ENCODE peak calls at places on chromosomes 5 and 9, in ten cellular contexts. R is fibroblast of pulmonary artery, Y is heart left ventricle, B is AG09309, W is Panc1, M is GM12865, Q is left ventricle myocardium inferior, G is GM06990, J is thyroid gland, E is HepG2. C is an unnamed sample.

GRCh38 chr5:42168091-42168670 is 243.1 kb downstream of the FBXO4 start:
- DNase-seq in R (no peak), Y (no peak), B (no peak), W (no peak), M (no peak), Q (no peak), G (no peak), J (no peak), E (no peak), C (no peak)

GRCh38 chr5:1736889-1737711 is 62.5 kb downstream of the MRPL36 start:
- DNase-seq in R (no peak), Y (no peak), B (no peak), W (no peak), M (no peak), Q (no peak), G (no peak), J (no peak), E (no peak), C (no peak)

GRCh38 chr5:175235251-175235963 is 208.6 kb downstream of the DRD1 start:
- DNase-seq in R (no peak), Y (no peak), B (peak), W (no peak), M (no peak), Q (no peak), G (no peak), J (no peak), E (no peak), C (no peak)

GRCh38 chr5:151208481-151208914 is 15.4 kb downstream of the CCDC69 start:
- DNase-seq in R (no peak), Y (no peak), B (no peak), W (no peak), M (no peak), Q (no peak), G (no peak), J (no peak), E (no peak), C (no peak)

GRCh38 chr5:154193636-154194035 is 3.1 kb downstream of the GALNT10 start:
- DNase-seq in R (no peak), Y (no peak), B (no peak), W (no peak), M (no peak), Q (no peak), G (no peak), J (no peak), E (no peak), C (no peak)

GRCh38 chr9:84856181-84856632 is 186.7 kb downstream of the NTRK2 start:
- DNase-seq in R (peak), Y (no peak), B (no peak), W (no peak), M (no peak), Q (peak), G (no peak), J (no peak), E (no peak), C (peak)

GRCh38 chr9:4490705-4491620 is 695 bp downstream of the SLC1A1 start:
- DNase-seq in R (no peak), Y (no peak), B (no peak), W (no peak), M (peak), Q (no peak), G (peak), J (peak), E (no peak), C (no peak)

GRCh38 chr5:136814621-136815378 is 449.5 kb upstream of the TRPC7 start:
- DNase-seq in R (peak), Y (no peak), B (peak), W (no peak), M (no peak), Q (no peak), G (no peak), J (no peak), E (no peak), C (no peak)

GRCh38 chr9:72145733-72146132 is 3.5 kb upstream of the GDA start:
- DNase-seq in R (no peak), Y (no peak), B (no peak), W (no peak), M (no peak), Q (no peak), G (no peak), J (no peak), E (no peak), C (no peak)

GRCh38 chr5:144958002-144958401 is 787.3 kb downstream of the KCTD16 start:
- DNase-seq in R (no peak), Y (no peak), B (no peak), W (no peak), M (no peak), Q (no peak), G (no peak), J (no peak), E (no peak), C (no peak)

GRCh38 chr9:85522459-85523092 is 219.2 kb downstream of the AGTPBP1 start:
- DNase-seq in R (peak), Y (peak), B (no peak), W (no peak), M (peak), Q (peak), G (peak), J (peak), E (no peak), C (no peak)

GRCh38 chr5:17907094-17907493 is 272.8 kb downstream of the TAF11L14 start:
- DNase-seq in R (no peak), Y (no peak), B (no peak), W (no peak), M (peak), Q (no peak), G (no peak), J (no peak), E (no peak), C (no peak)

DNA sequence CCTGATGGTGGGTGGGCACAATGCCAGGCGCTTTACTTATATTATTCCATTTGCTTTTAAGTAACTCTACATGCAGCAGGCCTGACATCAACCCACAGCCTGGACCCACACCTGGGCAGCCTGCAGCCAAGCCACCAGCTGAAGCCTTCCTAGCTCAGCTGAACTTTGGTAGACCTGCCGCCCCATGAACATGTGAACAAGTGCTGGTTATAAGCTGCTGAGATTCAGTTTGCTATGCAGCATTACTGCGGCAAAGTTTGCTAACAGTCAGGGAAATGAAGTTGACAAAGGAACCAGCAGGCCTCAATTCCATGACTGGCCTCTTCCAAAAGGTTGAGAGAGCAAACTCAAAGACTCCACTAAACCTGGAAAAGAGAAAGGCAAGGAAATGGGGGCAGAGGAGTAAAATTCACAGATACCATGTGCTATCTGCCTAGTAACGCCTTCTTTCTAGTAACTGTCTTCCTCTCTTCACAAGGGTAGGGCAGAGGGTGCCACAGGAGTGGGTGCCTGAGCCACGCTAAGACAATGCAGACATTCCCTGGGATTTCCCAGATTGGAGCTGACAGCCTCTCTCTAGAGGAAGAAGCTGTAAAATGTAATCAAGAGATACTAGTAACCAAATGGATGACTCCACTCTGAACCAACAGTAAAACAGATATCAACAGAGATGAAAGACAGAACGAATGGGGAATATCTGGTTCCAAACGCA is 2.9 kb downstream of the BOD1 start:
- DNase-seq in R (no peak), Y (no peak), B (no peak), W (no peak), M (no peak), Q (no peak), G (no peak), J (no peak), E (no peak), C (no peak)
- H3K4me3 ChIP-seq in R (no peak), Y (no peak), B (no peak), W (no peak), M (no peak), Q (peak), G (no peak), J (no peak), E (peak), C (no peak)

DNA sequence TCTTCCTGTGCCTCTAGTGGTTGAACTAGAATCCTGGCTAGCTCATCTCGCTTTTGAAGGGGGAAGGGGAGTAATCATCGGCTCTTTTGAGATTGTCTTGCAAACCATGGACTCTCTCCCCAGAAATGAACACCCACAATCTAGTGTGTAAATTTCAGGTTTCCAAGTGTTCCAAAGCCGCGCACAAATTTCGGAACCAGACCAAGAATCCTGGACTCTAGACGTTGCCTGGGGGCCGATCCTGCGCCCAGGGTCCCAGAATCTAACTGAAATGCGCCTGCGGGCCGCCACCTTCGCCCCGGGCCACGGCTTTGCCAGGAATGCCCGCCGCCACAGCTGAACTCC is 4.8 kb upstream of the FOXE1 start:
- DNase-seq in R (no peak), Y (no peak), B (no peak), W (no peak), M (no peak), Q (no peak), G (no peak), J (no peak), E (no peak), C (no peak)
- TF ChIP-seq CTCF in R (peak), Y (no peak), B (no peak), W (no peak), M (no peak), Q (no peak), G (no peak), J (peak), E (no peak), C (peak)

GRCh38 chr5:33401482-33402390 is 39.0 kb upstream of the TARS1 start:
- DNase-seq in R (peak), Y (no peak), B (peak), W (no peak), M (no peak), Q (no peak), G (no peak), J (no peak), E (no peak), C (peak)
- H3K4me3 ChIP-seq in R (no peak), Y (no peak), B (no peak), W (no peak), M (no peak), Q (no peak), G (no peak), J (no peak), E (no peak), C (no peak)

DNA sequence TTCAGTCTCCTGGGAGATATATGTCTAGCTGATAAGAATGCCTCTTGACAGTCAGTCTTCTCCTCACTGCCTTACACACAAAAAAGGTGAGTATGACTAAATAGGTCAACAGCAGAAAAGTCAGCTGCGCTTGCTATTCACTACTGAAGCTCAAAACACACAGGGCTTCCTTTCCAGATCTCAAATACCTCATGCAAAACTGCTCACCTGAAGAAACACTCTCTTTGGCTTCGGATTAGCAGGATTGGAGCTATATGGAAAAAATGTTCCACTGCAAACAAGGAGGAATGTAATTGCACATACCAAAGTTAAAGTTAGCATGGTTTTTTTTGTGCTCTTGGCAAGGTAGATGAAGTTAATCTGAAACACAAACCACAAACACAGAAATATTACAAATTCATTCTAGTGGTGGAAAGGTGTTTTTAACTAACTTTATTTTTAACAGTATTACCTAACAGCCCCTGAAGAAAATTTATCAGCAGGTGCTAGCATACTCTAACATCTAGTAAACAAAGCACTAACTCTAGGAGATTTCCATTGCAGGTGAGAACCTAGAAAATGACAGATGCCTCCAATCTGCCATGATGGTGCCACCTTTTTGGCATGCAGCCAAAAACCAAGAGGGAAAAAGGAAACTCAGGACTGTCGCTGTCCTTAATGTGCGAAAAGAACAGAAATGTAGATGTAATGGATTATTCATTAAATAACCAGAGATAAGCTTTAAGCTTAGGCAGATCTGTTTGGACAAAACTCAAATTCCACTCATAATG is 31.8 kb downstream of the ERMP1 start:
- DNase-seq in R (no peak), Y (no peak), B (no peak), W (no peak), M (no peak), Q (no peak), G (no peak), J (peak), E (no peak), C (no peak)
- TF ChIP-seq CTCF in R (no peak), Y (no peak), B (no peak), W (no peak), M (no peak), Q (no peak), G (no peak), J (no peak), E (no peak), C (no peak)

C was measured in BJ.